ENCODE peak calls at places on chromosomes 2 and 18, in eight cellular contexts. K, R, Q, E, I, M, V and D are unnamed samples. For H3K4me1, the result is how much of the 10 kb centered on the place peaks cover.

GRCh38 chr18:75529394-75529793 is 101.9 kb upstream of the SMIM21 start:
- DNase-seq in I (no peak), M (no peak), R (no peak), Q (no peak), V (no peak), E (no peak), K (no peak), D (no peak)

GRCh38 chr2:45925636-45926350 is 274.3 kb downstream of the PRKCE start:
- DNase-seq in R (no peak), K (no peak), I (no peak), Q (no peak), V (no peak), E (no peak), M (peak), D (no peak)

GRCh38 chr18:42274488-42275137 is 319.6 kb downstream of the PIK3C3 start:
- DNase-seq in V (peak), R (no peak), E (no peak), Q (no peak), I (no peak), K (no peak), M (no peak), D (no peak)

GRCh38 chr2:56191617-56192016 is 7.8 kb downstream of the CCDC85A start:
- DNase-seq in Q (no peak), R (no peak), E (peak), I (peak), K (no peak), M (no peak), V (peak), D (no peak)

GRCh38 chr2:237485844-237486243 is 1.2 kb upstream of the MLPH start:
- DNase-seq in K (no peak), M (no peak), Q (no peak), V (no peak), I (no peak), E (no peak), R (no peak), D (no peak)

GRCh38 chr2:127047716-127048617 is 59.0 kb downstream of the BIN1 start:
- DNase-seq in Q (no peak), V (no peak), E (no peak), I (no peak), R (no peak), M (no peak), K (no peak), D (no peak)

GRCh38 chr2:134410006-134410405 is 156.1 kb downstream of the MGAT5 start:
- DNase-seq in M (no peak), V (no peak), E (no peak), Q (no peak), I (no peak), K (no peak), R (no peak), D (no peak)

GRCh38 chr18:62885804-62886203 is 170.5 kb downstream of the PHLPP1 start:
- DNase-seq in I (no peak), M (no peak), V (no peak), E (no peak), Q (no peak), R (no peak), K (no peak), D (no peak)

GRCh38 chr18:3153107-3153704 is 66.6 kb downstream of the MYOM1 start:
- DNase-seq in M (no peak), Q (no peak), V (no peak), R (no peak), K (no peak), E (no peak), I (no peak), D (no peak)

GRCh38 chr2:188776634-188777033 is 197.5 kb upstream of the COL3A1 start:
- DNase-seq in Q (no peak), K (no peak), V (peak), M (no peak), R (no peak), I (no peak), E (no peak), D (no peak)

GRCh38 chr2:25372405-25373268 is 30.9 kb upstream of the DNMT3A start:
- DNase-seq in E (no peak), R (no peak), K (no peak), I (no peak), Q (no peak), V (no peak), M (no peak), D (no peak)

GRCh38 chr18:23057096-23057495 is 78.2 kb upstream of the CABLES1 start:
- DNase-seq in M (no peak), E (no peak), K (no peak), R (no peak), Q (no peak), V (no peak), I (no peak), D (no peak)

GRCh38 chr2:18398833-18399232 is 161.6 kb downstream of the RDH14 start:
- DNase-seq in R (no peak), E (no peak), K (no peak), M (no peak), Q (no peak), V (no peak), I (no peak), D (peak)

GRCh38 chr2:168189835-168190426 is 57.5 kb downstream of the STK39 start:
- DNase-seq in R (no peak), I (no peak), Q (no peak), M (no peak), V (peak), E (no peak), K (no peak), D (no peak)

GRCh38 chr2:241019441-241020139 is 21.2 kb downstream of the SNED1 start:
- DNase-seq in Q (no peak), V (no peak), I (no peak), M (no peak), R (no peak), K (no peak), E (no peak), D (no peak)

GRCh38 chr18:48129621-48130082 is 199.2 kb upstream of the SMAD2 start:
- DNase-seq in E (no peak), Q (no peak), I (no peak), M (no peak), K (peak), R (no peak), V (no peak), D (no peak)

GRCh38 chr18:3794537-3795348 is 344.8 kb downstream of the TGIF1 start:
- DNase-seq in Q (no peak), E (no peak), R (no peak), V (peak), I (peak), K (no peak), M (peak), D (no peak)

GRCh38 chr2:9420495-9420894 is 2.8 kb downstream of the ITGB1BP1 start:
- DNase-seq in V (no peak), R (no peak), E (no peak), Q (no peak), M (no peak), I (no peak), K (no peak), D (no peak)

GRCh38 chr2:9423922-9424272 is 443 bp downstream of the CPSF3 start:
- DNase-seq in I (no peak), V (peak), M (no peak), R (no peak), E (no peak), Q (no peak), K (no peak), D (no peak)

GRCh38 chr2:9422321-9423099 is 818 bp downstream of the ITGB1BP1 start:
- DNase-seq in E (peak), R (no peak), V (peak), K (peak), Q (no peak), I (peak), M (peak), D (no peak)

GRCh38 chr2:9424447-9425164 is 1.2 kb downstream of the CPSF3 start:
- DNase-seq in K (no peak), V (no peak), R (no peak), M (no peak), I (no peak), Q (no peak), E (no peak), D (no peak)

GRCh38 chr2:9423100-9423921 is at the start of the genes CPSF3 and ITGB1BP1:
- DNase-seq in E (peak), K (peak), I (peak), Q (peak), M (peak), V (peak), R (peak), D (peak)
- TF ChIP-seq POLR2A in E (peak), K (peak), I (peak), Q (peak), M (no peak), V (peak), R (peak), D (peak)

GRCh38 chr2:129771606-129772598 is 207.6 kb upstream of the RAB6C start:
- DNase-seq in K (no peak), M (no peak), Q (no peak), E (no peak), I (no peak), R (no peak), V (no peak), D (no peak)
- H3K4me1 ChIP-seq in K (under half), M (under half), Q (under half), E (under half), I (under half), R (under half), V (under half), D (under half)

GRCh38 chr18:713135-713490 is 683 bp upstream of the ENOSF1 start:
- DNase-seq in M (no peak), K (no peak), I (no peak), E (no peak), V (no peak), R (no peak), Q (no peak), D (no peak)

GRCh38 chr18:711330-711692 is 1.1 kb downstream of the ENOSF1 start:
- DNase-seq in I (no peak), E (peak), M (no peak), K (no peak), V (no peak), R (no peak), Q (no peak), D (no peak)

GRCh38 chr18:710418-711300 is 1.8 kb downstream of the ENOSF1 start:
- DNase-seq in E (no peak), V (no peak), K (no peak), M (no peak), I (peak), R (no peak), Q (no peak), D (no peak)

GRCh38 chr18:712401-713134 is at the start of gene ENOSF1:
- DNase-seq in M (peak), V (peak), K (peak), I (peak), E (peak), Q (peak), R (peak), D (peak)

DNA sequence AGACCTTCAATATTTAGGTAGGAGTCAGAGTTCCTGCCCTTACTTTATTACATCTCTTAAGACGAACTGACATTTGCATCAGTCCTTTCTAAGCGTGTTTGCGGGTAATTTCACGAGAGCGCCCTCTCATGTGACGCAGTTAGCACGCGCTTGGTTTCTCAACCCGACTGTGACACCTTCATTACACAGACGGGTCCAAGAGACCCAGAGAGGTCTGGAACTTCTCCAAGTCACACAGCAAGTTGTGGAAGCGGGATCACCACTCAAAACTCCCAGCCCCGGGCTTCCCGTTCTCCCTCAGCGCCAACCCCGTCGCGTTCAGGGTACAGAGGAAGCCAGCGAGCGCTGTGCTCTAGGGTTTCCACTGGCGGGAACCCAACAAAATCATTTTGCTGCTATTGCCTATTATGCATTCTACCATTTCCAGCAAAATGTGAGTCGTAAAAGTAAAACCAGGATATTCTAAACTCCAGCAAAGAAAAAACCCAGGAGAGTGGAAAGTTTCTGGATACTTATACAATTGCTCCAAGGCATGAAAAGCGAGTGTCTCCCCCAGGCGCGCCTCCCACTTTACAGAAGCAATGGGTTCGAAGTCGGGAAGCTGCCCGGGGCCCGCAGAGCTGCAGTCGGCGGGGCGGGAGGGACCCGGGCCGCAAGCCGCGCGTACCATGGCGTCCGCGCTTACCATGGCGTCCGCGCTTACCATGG is 583 bp downstream of the ENOSF1 start:
- DNase-seq in M (peak), R (peak), K (peak), E (peak), Q (peak), I (peak), V (peak), D (peak)
- TF ChIP-seq POLR2A in M (no peak), R (no peak), K (no peak), E (peak), Q (no peak), I (peak), V (peak), D (peak)

DNA sequence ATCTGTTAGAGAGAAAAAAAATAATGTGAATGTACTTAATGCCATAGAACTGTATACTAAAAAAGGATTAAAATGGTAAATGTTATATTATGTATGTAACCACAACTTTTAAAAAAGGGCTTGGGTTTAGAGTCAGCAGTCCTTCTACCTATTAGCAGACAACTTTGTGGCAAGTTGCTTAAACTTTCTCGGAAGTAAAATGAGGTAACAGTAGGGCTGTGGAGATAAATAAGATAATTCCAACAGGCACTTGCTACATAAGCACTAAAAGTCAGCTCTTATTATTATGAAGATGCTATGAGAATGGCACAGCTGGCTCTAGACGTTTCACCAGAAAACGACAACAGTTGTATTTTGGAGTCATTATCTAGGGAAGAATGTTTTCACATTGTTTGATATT is 31.3 kb downstream of the AAK1 start:
- DNase-seq in Q (no peak), I (no peak), V (no peak), K (no peak), M (no peak), E (no peak), R (no peak), D (no peak)
- H3K4me1 ChIP-seq in Q (under half), I (under half), V (under half), K (under half), M (under half), E (under half), R (under half), D (under half)

DNA sequence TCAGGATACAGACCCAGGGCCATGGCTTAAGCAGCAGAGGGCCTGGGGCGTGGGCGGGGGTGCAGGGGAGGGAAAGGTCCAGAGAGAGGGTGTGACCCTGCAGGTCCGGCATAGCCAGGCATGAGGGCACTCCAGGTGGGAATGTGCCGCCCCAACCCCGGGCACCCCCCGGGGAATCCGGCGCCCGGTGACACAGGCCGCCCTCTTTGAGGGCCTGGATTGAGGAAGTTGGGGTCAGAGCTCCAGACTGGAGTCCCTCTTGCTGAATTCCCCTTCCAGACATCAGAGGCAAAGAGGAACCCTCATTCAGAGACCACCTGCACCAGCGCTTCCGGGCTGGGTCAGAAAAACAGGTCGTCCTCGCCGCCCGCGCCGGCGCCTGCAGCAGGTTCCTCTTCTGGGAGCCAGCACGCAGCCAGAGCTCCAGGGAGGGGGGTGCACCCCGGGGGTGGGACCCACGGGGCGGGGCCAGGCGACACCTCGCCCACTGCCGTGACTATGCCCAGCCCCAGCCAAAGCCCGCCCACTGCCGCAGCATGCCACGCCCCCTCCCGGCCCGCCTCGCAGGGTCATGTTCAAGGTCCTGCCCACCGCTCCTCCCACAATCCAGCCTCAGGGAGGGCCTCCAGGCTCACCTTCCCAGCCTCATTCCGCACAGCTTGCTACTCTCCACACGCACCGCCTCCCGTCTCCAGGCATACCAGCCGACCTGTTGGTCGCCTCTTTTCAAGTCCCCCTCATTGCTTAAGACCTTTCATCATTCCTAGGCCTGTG is 98.3 kb upstream of the ID2 start:
- DNase-seq in I (peak), E (peak), V (peak), K (peak), M (peak), Q (peak), R (peak), D (peak)
- TF ChIP-seq POLR2A in I (peak), E (peak), V (no peak), K (no peak), M (no peak), Q (no peak), R (peak), D (no peak)

DNA sequence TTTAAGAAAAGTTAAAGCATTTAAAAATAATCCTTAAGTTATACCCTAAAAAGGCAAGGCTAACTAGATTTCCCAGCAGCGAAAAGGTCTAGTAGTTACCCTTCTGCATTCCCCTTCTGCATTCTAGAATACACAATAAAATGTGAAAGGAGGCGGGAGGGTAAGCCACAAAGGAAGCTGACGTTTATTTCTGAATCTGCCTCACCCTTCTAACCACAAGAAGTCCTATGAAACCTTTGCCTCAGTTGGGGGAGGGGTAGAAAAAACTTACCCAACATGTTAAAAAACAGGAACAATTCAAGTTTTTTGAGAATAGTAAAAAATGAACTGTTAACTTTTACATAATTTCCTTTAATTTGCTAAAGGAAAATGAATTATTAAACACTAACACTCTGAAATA is 11.3 kb downstream of the STK17B start:
- DNase-seq in R (peak), I (no peak), K (no peak), Q (no peak), M (no peak), E (peak), V (peak), D (peak)
- H3K4me1 ChIP-seq in R (under half), I (under half), K (under half), Q (under half), M (under half), E (under half), V (under half), D (under half)

GRCh38 chr2:29115797-29116781 is 874 bp downstream of the CLIP4 start:
- DNase-seq in K (peak), M (peak), E (no peak), V (peak), R (peak), Q (peak), I (peak), D (peak)
- TF ChIP-seq POLR2A in K (no peak), M (no peak), E (no peak), V (peak), R (peak), Q (no peak), I (peak), D (peak)

GRCh38 chr18:74395006-74395405 is 62.1 kb downstream of the DIPK1C start:
- DNase-seq in M (no peak), R (no peak), K (no peak), E (no peak), I (no peak), V (no peak), Q (no peak), D (no peak)
- H3K4me1 ChIP-seq in M (under half), R (under half), K (under half), E (under half), I (under half), V (under half), Q (under half), D (under half)